ENCODE peak calls at places on chromosome 9, in eight cellular contexts. One of them, this sample, is unnamed. For H3K4me1 and H3K27me3, the result is how much of the 10 kb centered on the place peaks cover.

GRCh38 chr9:127447416-127448111 is 3.6 kb downstream of the RPL12 start:
- DNase-seq in effector memory CD4-positive, alpha-beta T cell: no peak
- DNase-seq in HepG2: no peak
- DNase-seq in breast epithelium: no peak
- DNase-seq in aorta: no peak
- DNase-seq in adipocyte: peak
- DNase-seq in lower lobe of right lung: no peak
- DNase-seq in uterus: no peak
- DNase-seq in this sample: no peak

GRCh38 chr9:124776952-124777645 is at the start of gene OLFML2A:
- DNase-seq in effector memory CD4-positive, alpha-beta T cell: no peak
- DNase-seq in HepG2: no peak
- DNase-seq in breast epithelium: peak
- DNase-seq in aorta: peak
- DNase-seq in adipocyte: peak
- DNase-seq in lower lobe of right lung: no peak
- DNase-seq in uterus: no peak
- DNase-seq in this sample: no peak

GRCh38 chr9:80635065-80635464 is 1054.3 kb downstream of the TLE1 start:
- DNase-seq in effector memory CD4-positive, alpha-beta T cell: no peak
- DNase-seq in HepG2: no peak
- DNase-seq in breast epithelium: no peak
- DNase-seq in aorta: no peak
- DNase-seq in adipocyte: no peak
- DNase-seq in lower lobe of right lung: no peak
- DNase-seq in uterus: no peak
- DNase-seq in this sample: no peak

GRCh38 chr9:19470981-19471650 is 62.3 kb downstream of the ACER2 start:
- DNase-seq in effector memory CD4-positive, alpha-beta T cell: no peak
- DNase-seq in HepG2: no peak
- DNase-seq in breast epithelium: no peak
- DNase-seq in aorta: no peak
- DNase-seq in adipocyte: no peak
- DNase-seq in lower lobe of right lung: no peak
- DNase-seq in uterus: no peak
- DNase-seq in this sample: no peak

GRCh38 chr9:72557549-72557948 is 36.1 kb downstream of the TMC1 start:
- DNase-seq in effector memory CD4-positive, alpha-beta T cell: peak
- DNase-seq in HepG2: peak
- DNase-seq in breast epithelium: no peak
- DNase-seq in aorta: no peak
- DNase-seq in adipocyte: peak
- DNase-seq in lower lobe of right lung: no peak
- DNase-seq in uterus: peak
- DNase-seq in this sample: no peak

GRCh38 chr9:16642421-16643109 is 227.9 kb downstream of the BNC2 start:
- DNase-seq in effector memory CD4-positive, alpha-beta T cell: no peak
- DNase-seq in HepG2: no peak
- DNase-seq in breast epithelium: no peak
- DNase-seq in aorta: no peak
- DNase-seq in adipocyte: peak
- DNase-seq in lower lobe of right lung: no peak
- DNase-seq in uterus: no peak
- DNase-seq in this sample: no peak

GRCh38 chr9:33029106-33029788 is 4.2 kb downstream of the DNAJA1 start:
- DNase-seq in effector memory CD4-positive, alpha-beta T cell: no peak
- DNase-seq in HepG2: peak
- DNase-seq in breast epithelium: no peak
- DNase-seq in aorta: no peak
- DNase-seq in adipocyte: peak
- DNase-seq in lower lobe of right lung: no peak
- DNase-seq in uterus: no peak
- DNase-seq in this sample: no peak

GRCh38 chr9:120186276-120186675 is 393.7 kb downstream of the CDK5RAP2 start:
- DNase-seq in effector memory CD4-positive, alpha-beta T cell: no peak
- DNase-seq in HepG2: no peak
- DNase-seq in breast epithelium: no peak
- DNase-seq in aorta: no peak
- DNase-seq in adipocyte: no peak
- DNase-seq in lower lobe of right lung: no peak
- DNase-seq in uterus: no peak
- DNase-seq in this sample: no peak

GRCh38 chr9:131500939-131501541 is 1.7 kb upstream of the POMT1 start:
- DNase-seq in effector memory CD4-positive, alpha-beta T cell: peak
- DNase-seq in HepG2: no peak
- DNase-seq in breast epithelium: no peak
- DNase-seq in aorta: no peak
- DNase-seq in adipocyte: peak
- DNase-seq in lower lobe of right lung: no peak
- DNase-seq in uterus: no peak
- DNase-seq in this sample: no peak

GRCh38 chr9:21481470-21482057 is 549 bp downstream of the IFNE start:
- DNase-seq in effector memory CD4-positive, alpha-beta T cell: no peak
- DNase-seq in HepG2: no peak
- DNase-seq in breast epithelium: no peak
- DNase-seq in aorta: no peak
- DNase-seq in adipocyte: peak
- DNase-seq in lower lobe of right lung: no peak
- DNase-seq in uterus: no peak
- DNase-seq in this sample: no peak

GRCh38 chr9:96515629-96516470 is 65.9 kb downstream of the HABP4 start:
- DNase-seq in effector memory CD4-positive, alpha-beta T cell: no peak
- DNase-seq in HepG2: no peak
- DNase-seq in breast epithelium: no peak
- DNase-seq in aorta: no peak
- DNase-seq in adipocyte: peak
- DNase-seq in lower lobe of right lung: no peak
- DNase-seq in uterus: no peak
- DNase-seq in this sample: no peak

GRCh38 chr9:86674475-86674874 is 272.8 kb downstream of the GAS1 start:
- DNase-seq in effector memory CD4-positive, alpha-beta T cell: no peak
- DNase-seq in HepG2: no peak
- DNase-seq in breast epithelium: no peak
- DNase-seq in aorta: no peak
- DNase-seq in adipocyte: peak
- DNase-seq in lower lobe of right lung: no peak
- DNase-seq in uterus: no peak
- DNase-seq in this sample: no peak

DNA sequence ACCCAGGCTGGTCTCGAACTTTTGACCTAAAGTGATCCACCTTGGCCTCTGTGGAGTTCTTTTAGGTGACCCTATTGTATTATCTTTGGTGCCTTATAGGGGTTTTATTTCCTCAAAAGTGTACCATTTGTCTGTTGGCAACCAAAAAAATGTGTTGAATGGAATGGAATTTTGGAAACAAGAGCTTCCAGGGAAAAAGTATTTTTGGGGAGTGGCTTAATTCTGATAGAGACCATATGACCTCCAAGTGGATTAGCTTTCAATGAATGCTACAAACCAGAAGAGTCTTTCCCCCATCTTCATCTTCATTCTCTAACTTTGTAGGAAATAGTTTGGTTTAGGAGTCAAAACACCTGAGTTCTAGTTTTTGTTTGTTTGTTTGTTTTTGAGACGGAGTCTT is 3.4 kb upstream of the OGN start:
- DNase-seq in effector memory CD4-positive, alpha-beta T cell: no peak
- DNase-seq in HepG2: no peak
- DNase-seq in breast epithelium: no peak
- DNase-seq in aorta: no peak
- DNase-seq in adipocyte: no peak
- DNase-seq in lower lobe of right lung: no peak
- DNase-seq in uterus: no peak
- DNase-seq in this sample: no peak
- H3K4me1 ChIP-seq in effector memory CD4-positive, alpha-beta T cell: under half
- H3K4me1 ChIP-seq in HepG2: under half
- H3K4me1 ChIP-seq in breast epithelium: under half
- H3K4me1 ChIP-seq in aorta: under half
- H3K4me1 ChIP-seq in adipocyte: under half
- H3K4me1 ChIP-seq in lower lobe of right lung: under half
- H3K4me1 ChIP-seq in uterus: under half
- H3K4me1 ChIP-seq in this sample: under half

GRCh38 chr9:137168575-137168906 is 1.3 kb downstream of the LRRC26 start:
- DNase-seq in effector memory CD4-positive, alpha-beta T cell: no peak
- DNase-seq in HepG2: no peak
- DNase-seq in breast epithelium: no peak
- DNase-seq in aorta: no peak
- DNase-seq in adipocyte: peak
- DNase-seq in lower lobe of right lung: no peak
- DNase-seq in uterus: no peak
- DNase-seq in this sample: no peak

GRCh38 chr9:137170486-137171148 is 766 bp upstream of the LRRC26 start:
- DNase-seq in effector memory CD4-positive, alpha-beta T cell: no peak
- DNase-seq in HepG2: no peak
- DNase-seq in breast epithelium: no peak
- DNase-seq in aorta: no peak
- DNase-seq in adipocyte: no peak
- DNase-seq in lower lobe of right lung: no peak
- DNase-seq in uterus: no peak
- DNase-seq in this sample: no peak

GRCh38 chr9:137169764-137170460 is at the start of gene LRRC26:
- DNase-seq in effector memory CD4-positive, alpha-beta T cell: no peak
- DNase-seq in HepG2: no peak
- DNase-seq in breast epithelium: peak
- DNase-seq in aorta: no peak
- DNase-seq in adipocyte: no peak
- DNase-seq in lower lobe of right lung: no peak
- DNase-seq in uterus: no peak
- DNase-seq in this sample: no peak

GRCh38 chr9:137167752-137168574 is 1.9 kb downstream of the LRRC26 start:
- DNase-seq in effector memory CD4-positive, alpha-beta T cell: no peak
- DNase-seq in HepG2: no peak
- DNase-seq in breast epithelium: no peak
- DNase-seq in aorta: no peak
- DNase-seq in adipocyte: no peak
- DNase-seq in lower lobe of right lung: no peak
- DNase-seq in uterus: no peak
- DNase-seq in this sample: peak

DNA sequence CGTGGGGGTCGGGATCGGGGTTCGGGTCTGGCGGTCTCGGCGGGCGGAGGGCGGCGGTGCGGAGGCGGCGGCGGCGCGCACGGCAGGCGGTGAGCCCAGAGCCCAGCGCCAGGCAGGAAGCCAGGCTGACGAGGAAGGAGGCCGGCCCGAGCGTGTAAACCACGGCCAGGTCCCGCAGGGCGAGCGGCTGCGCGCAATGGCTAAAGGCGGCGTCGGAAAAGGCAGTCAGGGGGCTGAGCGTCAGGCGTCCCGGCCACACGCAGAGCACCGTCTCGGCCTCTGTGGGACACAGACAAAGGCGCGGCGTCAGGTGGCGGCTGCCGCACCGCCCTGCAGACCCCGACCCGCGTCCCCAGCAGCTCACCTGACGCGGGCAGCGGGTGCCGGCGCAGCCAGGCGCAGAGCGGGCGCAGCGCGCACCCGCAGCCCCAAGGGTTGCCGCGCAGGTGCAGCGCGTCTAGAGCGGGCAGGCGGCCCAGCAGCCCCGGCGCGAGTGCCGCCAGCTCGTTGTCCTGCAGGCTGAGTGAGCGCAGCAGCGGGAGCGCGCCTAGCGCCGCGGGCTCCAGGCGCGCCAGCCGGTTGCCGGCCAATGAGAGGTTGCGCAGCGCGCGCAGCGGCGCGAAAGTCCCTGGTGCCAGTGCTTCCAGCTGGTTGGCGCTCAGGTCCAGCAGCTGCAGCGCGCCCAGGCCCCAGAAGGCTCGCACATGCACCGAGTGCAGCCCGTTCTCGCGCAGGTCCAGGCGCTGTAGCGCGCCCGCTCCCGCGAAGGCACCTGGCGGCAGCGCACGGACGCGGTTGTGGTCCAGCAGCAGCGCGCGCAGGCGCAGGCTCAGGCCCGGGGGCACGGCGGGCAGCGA is 716 bp downstream of the LRRC26 start:
- DNase-seq in effector memory CD4-positive, alpha-beta T cell: no peak
- DNase-seq in HepG2: peak
- DNase-seq in breast epithelium: peak
- DNase-seq in aorta: no peak
- DNase-seq in adipocyte: peak
- DNase-seq in lower lobe of right lung: no peak
- DNase-seq in uterus: no peak
- DNase-seq in this sample: peak
- H3K27me3 ChIP-seq in effector memory CD4-positive, alpha-beta T cell: half or more
- H3K27me3 ChIP-seq in HepG2: under half
- H3K27me3 ChIP-seq in breast epithelium: half or more
- H3K27me3 ChIP-seq in aorta: under half
- H3K27me3 ChIP-seq in adipocyte: half or more
- H3K27me3 ChIP-seq in lower lobe of right lung: half or more
- H3K27me3 ChIP-seq in uterus: under half
- H3K27me3 ChIP-seq in this sample: under half

DNA sequence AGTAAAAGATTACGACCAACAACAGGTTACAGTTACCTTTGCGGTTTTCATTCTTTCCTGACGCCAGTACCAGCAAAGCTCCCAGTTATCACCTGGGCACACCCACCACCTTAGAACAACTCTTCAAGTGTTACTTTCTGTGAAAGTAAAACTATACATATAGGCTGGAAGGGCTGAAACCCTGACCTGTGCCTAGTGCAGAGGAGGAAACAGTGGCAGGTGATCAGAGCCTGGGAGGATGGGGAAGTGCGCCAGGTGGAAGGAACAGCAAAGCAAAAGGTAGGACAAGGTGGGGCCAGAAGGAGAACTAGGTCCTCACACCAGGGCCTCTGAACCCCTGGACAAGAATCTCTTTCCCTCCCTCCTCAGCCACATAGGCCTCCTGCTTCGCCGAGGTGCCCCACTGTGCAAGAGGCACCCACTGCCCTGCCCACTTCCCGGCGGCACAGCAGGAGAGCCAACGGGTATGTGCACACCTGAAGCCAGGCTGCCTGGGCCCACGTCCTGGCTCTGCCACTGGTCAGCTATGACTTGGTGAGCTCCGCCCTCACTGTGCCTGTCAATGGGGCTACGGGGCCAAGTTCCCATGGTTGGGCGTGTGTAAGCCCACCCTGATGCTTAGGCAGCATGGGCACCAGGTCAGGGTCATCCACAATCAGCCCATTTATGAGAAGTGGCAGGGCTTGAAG is 26.9 kb downstream of the BICD2 start:
- DNase-seq in effector memory CD4-positive, alpha-beta T cell: no peak
- DNase-seq in HepG2: no peak
- DNase-seq in breast epithelium: peak
- DNase-seq in aorta: peak
- DNase-seq in adipocyte: no peak
- DNase-seq in lower lobe of right lung: no peak
- DNase-seq in uterus: no peak
- DNase-seq in this sample: no peak
- H3K4me1 ChIP-seq in effector memory CD4-positive, alpha-beta T cell: under half
- H3K4me1 ChIP-seq in HepG2: under half
- H3K4me1 ChIP-seq in breast epithelium: under half
- H3K4me1 ChIP-seq in aorta: under half
- H3K4me1 ChIP-seq in adipocyte: under half
- H3K4me1 ChIP-seq in lower lobe of right lung: half or more
- H3K4me1 ChIP-seq in uterus: under half
- H3K4me1 ChIP-seq in this sample: half or more

GRCh38 chr9:97752274-97752673 is 55.1 kb upstream of the XPA start:
- DNase-seq in effector memory CD4-positive, alpha-beta T cell: no peak
- DNase-seq in HepG2: no peak
- DNase-seq in breast epithelium: no peak
- DNase-seq in aorta: no peak
- DNase-seq in adipocyte: no peak
- DNase-seq in lower lobe of right lung: no peak
- DNase-seq in uterus: no peak
- DNase-seq in this sample: no peak
- H3K27me3 ChIP-seq in effector memory CD4-positive, alpha-beta T cell: under half
- H3K27me3 ChIP-seq in HepG2: under half
- H3K27me3 ChIP-seq in breast epithelium: under half
- H3K27me3 ChIP-seq in aorta: under half
- H3K27me3 ChIP-seq in adipocyte: under half
- H3K27me3 ChIP-seq in lower lobe of right lung: under half
- H3K27me3 ChIP-seq in uterus: under half
- H3K27me3 ChIP-seq in this sample: under half

GRCh38 chr9:108549184-108549583 is 306.6 kb downstream of the ACTL7B start:
- DNase-seq in effector memory CD4-positive, alpha-beta T cell: no peak
- DNase-seq in HepG2: no peak
- DNase-seq in breast epithelium: no peak
- DNase-seq in aorta: no peak
- DNase-seq in adipocyte: no peak
- DNase-seq in lower lobe of right lung: no peak
- DNase-seq in uterus: no peak
- DNase-seq in this sample: no peak
- H3K4me1 ChIP-seq in effector memory CD4-positive, alpha-beta T cell: under half
- H3K4me1 ChIP-seq in HepG2: under half
- H3K4me1 ChIP-seq in breast epithelium: under half
- H3K4me1 ChIP-seq in aorta: under half
- H3K4me1 ChIP-seq in adipocyte: under half
- H3K4me1 ChIP-seq in lower lobe of right lung: under half
- H3K4me1 ChIP-seq in uterus: under half
- H3K4me1 ChIP-seq in this sample: under half

This sample was measured in upper lobe of left lung.